ENCODE peak calls at places on chromosomes 5 and 9, in four cellular contexts. S is GM23248, M is H9, H is HCT116. U is an unnamed sample. For H3K4me1, the result is how much of the 10 kb centered on the place peaks cover.

GRCh38 chr5:81601912-81602311 is 149.0 kb downstream of the SSBP2 start:
- DNase-seq in S (peak), M (no peak), H (no peak), U (no peak)

GRCh38 chr5:168917947-168918600 is 338.9 kb upstream of the PANK3 start:
- DNase-seq in S (no peak), M (no peak), H (no peak), U (no peak)

GRCh38 chr5:173592050-173592669 is 24.3 kb downstream of the BOD1 start:
- DNase-seq in S (no peak), M (no peak), H (peak), U (no peak)

GRCh38 chr9:107249665-107250285 is 33.3 kb upstream of the RAD23B start:
- DNase-seq in S (peak), M (no peak), H (no peak), U (no peak)

GRCh38 chr9:88477300-88477751 is 57.7 kb upstream of the NXNL2 start:
- DNase-seq in S (peak), M (no peak), H (no peak), U (no peak)

GRCh38 chr5:178416919-178417318 is 173.3 kb downstream of the COL23A1 start:
- DNase-seq in S (peak), M (peak), H (no peak), U (peak)

GRCh38 chr9:34363619-34364351 is 12.9 kb downstream of the MYORG start:
- DNase-seq in S (no peak), M (peak), H (no peak), U (peak)

GRCh38 chr9:76817489-76817888 is 53.3 kb downstream of the PCA3 start:
- DNase-seq in S (peak), M (no peak), H (no peak), U (no peak)

GRCh38 chr5:87361536-87362213 is 51.1 kb downstream of the CCNH start:
- DNase-seq in S (peak), M (no peak), H (no peak), U (no peak)

GRCh38 chr9:93133641-93134017 is 422 bp downstream of the NINJ1 start:
- DNase-seq in S (peak), M (no peak), H (no peak), U (peak)

GRCh38 chr5:142808778-142809606 is 38.8 kb downstream of the ARHGAP26 start:
- DNase-seq in S (no peak), M (no peak), H (no peak), U (no peak)

GRCh38 chr9:70868661-70869652 is 252.5 kb downstream of the TRPM3 start:
- DNase-seq in S (no peak), M (no peak), H (no peak), U (no peak)

GRCh38 chr5:79800979-79801827 is 111.6 kb downstream of the CMYA5 start:
- DNase-seq in S (peak), M (no peak), H (no peak), U (no peak)

GRCh38 chr5:129204525-129204924 is 110.0 kb downstream of the ISOC1 start:
- DNase-seq in S (no peak), M (no peak), H (no peak), U (no peak)

GRCh38 chr9:15187589-15187988 is 119.4 kb downstream of the TTC39B start:
- DNase-seq in S (no peak), M (no peak), H (no peak), U (no peak)

GRCh38 chr9:34651876-34652602 is at the start of gene IL11RA:
- DNase-seq in S (peak), M (peak), H (peak), U (peak)

GRCh38 chr5:92559743-92560142 is 1021.3 kb downstream of the NR2F1-AS1 start:
- DNase-seq in S (peak), M (no peak), H (peak), U (no peak)

GRCh38 chr5:175800656-175801081 is 70.7 kb upstream of the CPLX2 start:
- DNase-seq in S (peak), M (no peak), H (no peak), U (no peak)

GRCh38 chr9:109241931-109242330 is 74.9 kb upstream of the FRRS1L start:
- DNase-seq in S (no peak), M (no peak), H (no peak), U (no peak)

GRCh38 chr9:15724006-15724405 is 171.2 kb downstream of the CCDC171 start:
- DNase-seq in S (peak), M (no peak), H (no peak), U (no peak)

GRCh38 chr5:6616632-6617031 is 16.2 kb downstream of the NSUN2 start:
- DNase-seq in S (no peak), M (no peak), H (no peak), U (no peak)

GRCh38 chr9:75087279-75087823 is 604 bp downstream of the NMRK1 start:
- DNase-seq in S (peak), M (no peak), H (no peak), U (no peak)

GRCh38 chr5:115431116-115431515 is 113.5 kb downstream of the FEM1C start:
- DNase-seq in S (no peak), M (no peak), H (no peak), U (no peak)

GRCh38 chr5:56388229-56389065 is 155.3 kb upstream of the ANKRD55 start:
- DNase-seq in S (no peak), M (no peak), H (no peak), U (no peak)

GRCh38 chr5:116507051-116507537 is 67.5 kb downstream of the SEMA6A start:
- DNase-seq in S (peak), M (no peak), H (no peak), U (peak)

GRCh38 chr5:14216902-14217301 is 73.8 kb downstream of the TRIO start:
- DNase-seq in S (no peak), M (peak), H (no peak), U (no peak)

GRCh38 chr5:14218897-14219573 is 75.9 kb downstream of the TRIO start:
- DNase-seq in S (peak), M (no peak), H (no peak), U (no peak)

GRCh38 chr5:14217587-14217986 is 74.4 kb downstream of the TRIO start:
- DNase-seq in S (no peak), M (no peak), H (no peak), U (no peak)

GRCh38 chr5:14218480-14218879 is 75.3 kb downstream of the TRIO start:
- DNase-seq in S (no peak), M (no peak), H (no peak), U (no peak)

GRCh38 chr5:14218011-14218410 is 74.9 kb downstream of the TRIO start:
- DNase-seq in S (no peak), M (no peak), H (no peak), U (no peak)
- H3K4me1 ChIP-seq in S (half or more), M (under half), H (under half), U (under half)

DNA sequence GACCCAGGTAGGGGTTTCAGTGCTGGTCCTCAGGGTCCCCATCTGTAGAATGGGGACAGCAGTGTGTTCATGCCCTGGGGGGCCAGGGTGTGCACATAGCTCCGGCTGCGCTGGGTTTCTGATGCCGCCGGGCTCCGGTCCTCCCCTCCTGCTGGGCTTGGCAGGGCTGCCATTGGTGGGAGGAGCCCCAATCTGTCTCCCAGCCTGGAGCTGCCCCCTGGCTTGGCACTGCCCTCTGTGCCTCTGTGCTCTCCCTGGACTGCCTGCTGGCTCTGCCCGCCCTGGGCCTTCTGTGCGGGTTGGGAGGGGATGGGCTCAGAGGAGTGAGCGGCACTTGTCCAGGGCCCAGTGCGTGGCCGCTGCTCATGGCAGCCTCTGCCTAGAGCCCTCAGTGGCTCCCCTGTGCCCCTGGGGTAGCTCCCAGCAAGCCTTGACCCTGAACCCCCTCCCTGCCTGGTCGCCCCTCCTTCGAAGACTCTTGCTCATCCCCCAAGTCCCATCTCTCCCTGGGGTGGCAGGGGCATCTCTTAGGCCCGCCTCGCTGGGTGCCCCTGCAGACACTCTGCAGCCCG is 35.7 kb downstream of the RXRA start:
- DNase-seq in S (no peak), M (no peak), H (no peak), U (no peak)
- H3K4me1 ChIP-seq in S (under half), M (under half), H (under half), U (half or more)

DNA sequence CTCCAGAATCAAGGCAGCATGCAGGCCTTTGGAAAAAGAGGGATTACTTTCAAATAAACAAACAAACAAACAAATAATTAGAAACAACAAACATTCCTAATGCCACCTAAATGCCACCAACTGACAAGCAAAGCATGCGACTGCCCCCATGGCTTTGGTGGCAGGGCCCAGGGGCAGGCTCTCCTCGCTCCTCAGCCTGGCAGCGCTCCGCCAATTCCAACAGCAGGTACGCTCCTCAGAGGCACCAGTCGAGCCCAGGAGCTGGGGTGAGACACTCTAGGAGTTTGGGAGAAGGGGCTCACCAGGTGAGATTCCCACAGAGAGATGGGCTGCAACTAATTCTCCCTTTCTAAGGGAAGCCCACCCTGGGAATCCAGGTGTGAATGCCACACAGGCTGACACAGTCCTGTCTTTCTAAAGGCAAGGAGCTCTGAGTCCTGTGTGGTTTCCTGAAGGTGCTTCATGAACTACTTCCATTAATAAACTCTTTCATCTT is 27.8 kb downstream of the CSF2 start:
- DNase-seq in S (no peak), M (no peak), H (no peak), U (no peak)
- H3K4me1 ChIP-seq in S (half or more), M (under half), H (under half), U (under half)

DNA sequence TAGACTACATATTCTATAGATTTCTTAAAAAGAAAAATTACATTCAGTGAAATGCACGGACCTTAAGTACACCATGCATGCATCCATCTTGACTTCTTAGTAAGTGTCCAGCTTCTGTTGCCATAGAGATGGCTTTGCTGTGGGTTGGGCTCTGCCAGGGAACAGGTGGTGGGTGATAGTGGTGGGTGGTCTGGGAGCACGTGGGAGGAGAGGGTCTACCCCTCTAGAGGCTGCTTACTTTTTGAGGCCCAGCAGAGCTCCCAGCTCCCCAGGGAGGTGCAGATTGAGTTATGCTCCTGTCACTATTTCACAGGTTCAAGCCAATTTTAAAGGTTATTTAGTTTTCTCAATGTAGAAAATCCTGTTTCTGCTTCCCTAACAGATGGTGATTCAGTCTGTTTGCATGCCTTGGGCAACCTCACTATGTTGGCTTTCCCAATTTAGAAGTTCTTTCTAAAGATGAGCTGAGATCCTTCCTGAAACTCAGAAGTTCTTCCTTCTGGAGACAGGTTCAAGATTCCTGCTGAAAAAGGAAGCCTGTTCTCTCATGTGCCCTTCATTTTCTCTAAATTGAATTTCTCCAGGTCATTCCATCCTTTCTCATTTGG is 107.4 kb upstream of the LHFPL2 start:
- DNase-seq in S (peak), M (no peak), H (no peak), U (no peak)
- H3K4me1 ChIP-seq in S (half or more), M (under half), H (under half), U (under half)

GRCh38 chr9:89532478-89532877 is 34.6 kb upstream of the SEMA4D start:
- DNase-seq in S (no peak), M (no peak), H (no peak), U (no peak)
- H3K4me1 ChIP-seq in S (under half), M (under half), H (under half), U (under half)

DNA sequence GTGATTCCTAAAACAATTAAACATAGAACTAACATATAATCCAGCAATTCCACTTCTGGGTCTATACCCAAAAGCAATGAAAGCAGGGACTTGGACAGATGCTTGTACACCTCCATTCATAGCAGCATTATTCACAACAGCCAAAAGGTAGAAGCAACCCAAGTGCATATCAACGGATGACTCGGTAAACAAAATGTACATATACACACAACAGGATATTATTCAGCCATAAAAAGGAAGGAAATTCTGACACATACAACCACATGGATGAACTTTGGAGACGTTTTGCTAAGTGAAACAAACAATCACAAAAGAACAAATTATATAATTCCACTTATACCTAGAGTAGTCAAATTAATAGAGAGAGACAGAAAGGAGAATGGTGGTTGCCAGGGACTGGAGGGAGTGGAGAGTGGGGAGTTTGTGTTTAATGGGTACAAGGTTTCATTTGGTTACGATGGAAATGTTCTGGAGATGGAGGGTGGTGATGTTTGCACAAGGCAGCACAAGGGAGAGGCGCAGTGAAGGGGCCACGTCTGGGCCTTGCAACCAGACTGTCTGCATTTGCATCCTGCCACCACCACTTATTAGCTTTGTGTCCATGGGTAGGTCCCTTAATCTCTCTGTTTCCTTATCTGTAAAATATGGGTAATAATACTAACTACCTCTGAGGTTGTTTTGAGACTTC is 36.3 kb upstream of the RLN1 start:
- DNase-seq in S (peak), M (no peak), H (no peak), U (no peak)
- H3K4me1 ChIP-seq in S (under half), M (under half), H (under half), U (under half)

GRCh38 chr5:158435161-158435616 is 576.2 kb upstream of the CLINT1 start:
- DNase-seq in S (peak), M (no peak), H (no peak), U (no peak)
- H3K4me1 ChIP-seq in S (half or more), M (under half), H (under half), U (under half)

GRCh38 chr5:139665626-139666025 is 17.5 kb downstream of the CXXC5 start:
- DNase-seq in S (no peak), M (no peak), H (no peak), U (no peak)
- H3K4me1 ChIP-seq in S (under half), M (under half), H (half or more), U (half or more)